ENCODE peak calls at places on chromosomes 2 and 18, in five cellular contexts. W, I, H, R and M are unnamed samples. For H3K4me1, the result is how much of the 10 kb centered on the place peaks cover.

GRCh38 chr18:56831988-56832387 is 180.8 kb downstream of the WDR7 start:
- DNase-seq in R (no peak), W (no peak), I (no peak), H (no peak), M (no peak)

GRCh38 chr2:146214394-146214929 is 1630.4 kb upstream of the ACVR2A start:
- DNase-seq in W (no peak), R (peak), I (no peak), H (no peak), M (no peak)

GRCh38 chr2:163347982-163348842 is 387.6 kb downstream of the FIGN start:
- DNase-seq in R (no peak), I (peak), H (no peak), W (no peak), M (peak)

GRCh38 chr2:75454221-75454620 is 106.5 kb downstream of the EVA1A start:
- DNase-seq in R (no peak), W (no peak), H (no peak), I (no peak), M (no peak)

GRCh38 chr2:136323935-136324334 is 206.0 kb upstream of the CXCR4 start:
- DNase-seq in W (no peak), H (no peak), R (no peak), I (no peak), M (no peak)

GRCh38 chr2:86393521-86394490 is 47.4 kb upstream of the KDM3A start:
- DNase-seq in H (no peak), I (no peak), R (no peak), W (no peak), M (peak)

GRCh38 chr2:79750321-79750720 is 237.5 kb downstream of the CTNNA2 start:
- DNase-seq in R (no peak), H (no peak), W (no peak), I (no peak), M (no peak)

GRCh38 chr2:199869227-199869541 is 18.2 kb upstream of the FTCDNL1 start:
- DNase-seq in R (no peak), I (no peak), W (no peak), H (no peak), M (no peak)

GRCh38 chr18:24031318-24031717 is 16.8 kb downstream of the TTC39C start:
- DNase-seq in H (no peak), R (no peak), W (no peak), I (no peak), M (no peak)

GRCh38 chr2:43455735-43456642 is 139.8 kb downstream of the THADA start:
- DNase-seq in R (peak), H (peak), W (no peak), I (no peak), M (no peak)

GRCh38 chr2:70988726-70989648 is 5.7 kb downstream of the TEX261 start:
- DNase-seq in W (no peak), H (no peak), I (no peak), R (no peak), M (no peak)

GRCh38 chr18:49819768-49820662 is 6.7 kb upstream of the ACAA2 start:
- DNase-seq in I (no peak), H (no peak), W (no peak), R (no peak), M (no peak)

GRCh38 chr2:224195954-224196571 is 157.0 kb upstream of the SERPINE2 start:
- DNase-seq in W (no peak), R (no peak), I (no peak), H (no peak), M (no peak)

GRCh38 chr2:12514631-12515437 is 201.9 kb upstream of the TRIB2 start:
- DNase-seq in R (peak), I (no peak), H (no peak), W (peak), M (no peak)

GRCh38 chr18:13366977-13367892 is 148.7 kb downstream of the LDLRAD4 start:
- DNase-seq in H (no peak), W (no peak), R (no peak), I (no peak), M (no peak)

GRCh38 chr2:27407798-27408491 is 1.4 kb downstream of the PPM1G start:
- DNase-seq in H (no peak), R (peak), W (peak), I (peak), M (peak)

GRCh38 chr2:133871810-133872209 is 303.5 kb upstream of the NCKAP5 start:
- DNase-seq in W (no peak), I (peak), R (no peak), H (no peak), M (no peak)

GRCh38 chr18:55001625-55002024 is 42.4 kb upstream of the CCDC68 start:
- DNase-seq in I (no peak), H (no peak), R (no peak), W (no peak), M (no peak)

GRCh38 chr18:73664896-73665295 is 482.7 kb downstream of the FBXO15 start:
- DNase-seq in I (no peak), W (no peak), H (no peak), R (no peak), M (no peak)

GRCh38 chr18:45719106-45719505 is 4.9 kb upstream of the SLC14A1 start:
- DNase-seq in H (no peak), I (no peak), R (no peak), W (no peak), M (no peak)

GRCh38 chr2:166140922-166141321 is 13.1 kb upstream of the SCN1A start:
- DNase-seq in I (no peak), R (no peak), W (no peak), H (no peak), M (no peak)

GRCh38 chr18:58313491-58314032 is 269.5 kb downstream of the NEDD4L start:
- DNase-seq in H (no peak), R (peak), W (no peak), I (no peak), M (no peak)

GRCh38 chr2:130185436-130185835 is 3.4 kb downstream of the MZT2B start:
- DNase-seq in R (no peak), I (no peak), H (no peak), W (no peak), M (no peak)

GRCh38 chr2:191907091-191907490 is 60.2 kb upstream of the CAVIN2 start:
- DNase-seq in R (no peak), W (peak), I (no peak), H (no peak), M (no peak)

GRCh38 chr2:119255760-119256573 is 32.3 kb downstream of the STEAP3 start:
- DNase-seq in R (peak), I (no peak), H (no peak), W (no peak), M (peak)

GRCh38 chr2:30334738-30335426 is 103.5 kb downstream of the LBH start:
- DNase-seq in I (no peak), H (peak), R (no peak), W (no peak), M (no peak)

GRCh38 chr2:144460981-144461766 is 58.7 kb downstream of the ZEB2 start:
- DNase-seq in H (no peak), I (no peak), W (peak), R (no peak), M (no peak)

GRCh38 chr2:215577356-215577755 is 141.5 kb upstream of the FN1 start:
- DNase-seq in R (no peak), W (no peak), I (no peak), H (no peak), M (no peak)
- TF ChIP-seq ATF3 in R (no peak), W (no peak), I (no peak), H (no peak), M (no peak)

GRCh38 chr2:231187736-231188505 is 10.5 kb upstream of the ARMC9 start:
- DNase-seq in I (no peak), H (no peak), W (no peak), R (peak), M (no peak)
- H3K4me1 ChIP-seq in I (under half), H (under half), W (under half), R (half or more), M (under half)

DNA sequence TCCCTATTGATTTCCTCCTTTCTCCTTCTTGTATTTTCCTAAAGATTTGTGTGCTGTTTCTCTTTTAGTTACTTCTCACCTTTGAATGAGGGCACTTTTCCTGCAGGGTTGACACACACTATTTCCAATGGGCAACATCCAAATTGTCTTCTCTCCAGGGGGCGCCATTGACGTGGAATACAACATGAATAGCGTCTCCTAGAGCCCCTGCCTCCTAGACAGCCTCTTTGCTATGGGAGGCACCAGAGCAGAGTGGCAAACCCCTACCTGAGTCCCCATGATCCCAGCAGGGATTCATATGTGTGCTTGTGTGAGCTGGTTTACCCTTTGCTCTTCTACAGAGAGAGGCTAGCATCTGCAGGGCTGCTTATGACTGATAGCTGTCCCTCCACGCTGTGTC is 61.3 kb upstream of the ITSN2 start:
- DNase-seq in I (peak), R (peak), H (no peak), W (peak), M (peak)
- TF ChIP-seq ATF3 in I (no peak), R (no peak), H (no peak), W (no peak), M (no peak)

GRCh38 chr2:64942693-64943092 is 46.5 kb upstream of the SLC1A4 start:
- DNase-seq in I (no peak), R (no peak), H (no peak), W (no peak), M (no peak)

GRCh38 chr2:64941143-64941542 is 48.1 kb upstream of the SLC1A4 start:
- DNase-seq in H (no peak), I (no peak), R (no peak), W (no peak), M (no peak)

GRCh38 chr2:64939332-64939917 is 49.8 kb upstream of the SLC1A4 start:
- DNase-seq in I (no peak), W (no peak), H (peak), R (no peak), M (no peak)

GRCh38 chr2:64943387-64944150 is 45.6 kb upstream of the SLC1A4 start:
- DNase-seq in W (no peak), H (no peak), R (peak), I (no peak), M (no peak)

DNA sequence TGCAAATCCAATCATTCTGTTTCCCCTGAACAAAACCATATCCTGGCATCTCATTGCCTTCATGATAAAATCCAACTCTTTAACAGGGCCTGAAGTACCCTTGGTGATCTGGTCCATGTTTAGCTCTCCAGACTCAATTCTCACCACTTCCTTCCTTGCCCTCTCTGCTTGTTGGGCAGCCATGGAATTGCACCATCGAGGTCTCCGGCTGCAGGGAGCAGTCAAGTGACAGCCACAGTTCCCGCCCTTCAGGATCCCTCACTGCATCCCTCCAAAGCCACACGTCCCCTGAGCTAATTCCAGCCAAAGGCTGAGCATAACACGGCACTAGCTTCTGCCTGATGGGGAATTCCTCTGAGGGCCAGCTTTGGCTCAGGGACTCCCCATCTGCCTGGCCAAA is 47.4 kb upstream of the SLC1A4 start:
- DNase-seq in H (no peak), R (no peak), W (no peak), I (no peak), M (no peak)
- H3K4me1 ChIP-seq in H (half or more), R (half or more), W (under half), I (under half), M (under half)